ENCODE peak calls at places on chromosomes 13 and 19, in six cellular contexts. F is type B pancreatic cell, C is AG09319, R is endothelial cell of umbilical vein, Y is heart left ventricle, K is brain microvascular endothelial cell. P is an unnamed sample.

GRCh38 chr19:5808120-5808816 is 3.4 kb downstream of the NRTN start:
- DNase-seq in F (no peak), C (no peak), R (no peak), Y (no peak), K (no peak), P (no peak)

GRCh38 chr13:113840541-113841354 is 23.1 kb downstream of the GAS6 start:
- DNase-seq in F (no peak), C (no peak), R (no peak), Y (no peak), K (no peak), P (no peak)

GRCh38 chr19:40672573-40673299 is 17.7 kb downstream of the NUMBL start:
- DNase-seq in F (no peak), C (no peak), R (no peak), Y (no peak), K (no peak), P (no peak)

GRCh38 chr19:49502866-49503581 is 6.8 kb downstream of the RPS11 start:
- DNase-seq in F (no peak), C (peak; percentile 92), R (peak; percentile 83), Y (no peak), K (peak; percentile 47), P (no peak)

GRCh38 chr13:75264611-75265010 is 217.4 kb downstream of the TBC1D4 start:
- DNase-seq in F (no peak), C (no peak), R (no peak), Y (no peak), K (no peak), P (no peak)

GRCh38 chr19:5369962-5370367 is 29.4 kb upstream of the PTPRS start:
- DNase-seq in F (peak; percentile 83), C (no peak), R (peak; percentile 35), Y (no peak), K (peak; percentile 35), P (peak; percentile 67)

GRCh38 chr19:29845576-29846176 is 33.9 kb downstream of the CCNE1 start:
- DNase-seq in F (no peak), C (no peak), R (no peak), Y (no peak), K (peak; percentile 26), P (no peak)

GRCh38 chr13:21616205-21616604 is 12.2 kb upstream of the MICU2 start:
- DNase-seq in F (no peak), C (no peak), R (no peak), Y (no peak), K (no peak), P (no peak)

GRCh38 chr19:34313188-34313587 is 51.8 kb upstream of the GPI start:
- DNase-seq in F (no peak), C (no peak), R (peak; percentile 66), Y (peak; percentile 62), K (peak; percentile 45), P (no peak)

GRCh38 chr13:75931116-75931515 is 295.0 kb downstream of the LMO7 start:
- DNase-seq in F (no peak), C (no peak), R (no peak), Y (no peak), K (no peak), P (no peak)

GRCh38 chr19:43765109-43765876 is 10.5 kb upstream of the SMG9 start:
- DNase-seq in F (no peak), C (peak; percentile 76), R (peak; percentile 68), Y (peak; percentile 77), K (peak; percentile 95), P (peak; percentile 72)

GRCh38 chr19:44792286-44792685 is 14.6 kb downstream of the CBLC start:
- DNase-seq in F (no peak), C (no peak), R (no peak), Y (no peak), K (no peak), P (peak; percentile 32)

GRCh38 chr13:111947026-111947810 is 119.7 kb upstream of the SOX1 start:
- DNase-seq in F (no peak), C (no peak), R (no peak), Y (no peak), K (no peak), P (no peak)

GRCh38 chr19:33868076-33868735 is 71.5 kb downstream of the KCTD15 start:
- DNase-seq in F (peak; percentile 37), C (no peak), R (peak; percentile 21), Y (no peak), K (no peak), P (no peak)

GRCh38 chr13:106276876-106277275 is 258.6 kb downstream of the EFNB2 start:
- DNase-seq in F (no peak), C (no peak), R (no peak), Y (no peak), K (no peak), P (no peak)

GRCh38 chr13:73803997-73804396 is 330.2 kb downstream of the KLF12 start:
- DNase-seq in F (no peak), C (no peak), R (no peak), Y (no peak), K (peak; percentile 52), P (no peak)

GRCh38 chr19:13053761-13054604 is 48.7 kb downstream of the LYL1 start:
- DNase-seq in F (no peak), C (peak; percentile 88), R (peak; percentile 86), Y (peak; percentile 95), K (peak; percentile 89), P (no peak)

GRCh38 chr13:73254827-73255226 is 196.0 kb downstream of the KLF5 start:
- DNase-seq in F (no peak), C (no peak), R (peak; percentile 1), Y (no peak), K (no peak), P (no peak)

GRCh38 chr13:97359181-97360057 is 74.5 kb upstream of the RAP2A start:
- DNase-seq in F (no peak), C (no peak), R (peak; percentile 81), Y (peak; percentile 38), K (peak; percentile 75), P (peak; percentile 37)

GRCh38 chr19:53357821-53358581 is 7.5 kb upstream of the ZNF525 start:
- DNase-seq in F (no peak), C (no peak), R (no peak), Y (no peak), K (no peak), P (no peak)

GRCh38 chr19:16588824-16589577 is 16.8 kb upstream of the SLC35E1 start:
- DNase-seq in F (no peak), C (no peak), R (no peak), Y (no peak), K (no peak), P (no peak)

GRCh38 chr19:55487884-55488687 is at the start of gene SSC5D:
- DNase-seq in F (no peak), C (no peak), R (no peak), Y (peak; percentile 68), K (no peak), P (no peak)

GRCh38 chr19:3565177-3565576 is 7.6 kb upstream of the HMG20B start:
- DNase-seq in F (no peak), C (no peak), R (no peak), Y (no peak), K (peak; percentile 89), P (no peak)

GRCh38 chr19:47330466-47330869 is 1.5 kb upstream of the C5AR2 start:
- DNase-seq in F (no peak), C (no peak), R (peak; percentile 70), Y (no peak), K (peak; percentile 66), P (no peak)

GRCh38 chr13:52782486-52783448 is 43.1 kb upstream of the CNMD start:
- DNase-seq in F (no peak), C (no peak), R (no peak), Y (peak; percentile 28), K (no peak), P (no peak)

GRCh38 chr19:30799854-30800755 is 427.9 kb downstream of the ZNF536 start:
- DNase-seq in F (peak; percentile 67), C (no peak), R (no peak), Y (peak; percentile 57), K (no peak), P (peak; percentile 36)

GRCh38 chr13:33236021-33236420 is 49.5 kb downstream of the STARD13 start:
- DNase-seq in F (no peak), C (no peak), R (peak; percentile 59), Y (no peak), K (peak; percentile 62), P (no peak)

GRCh38 chr13:81872581-81872980 is 1531.7 kb upstream of the SPRY2 start:
- DNase-seq in F (no peak), C (no peak), R (no peak), Y (no peak), K (no peak), P (no peak)

GRCh38 chr13:89324582-89324981 is 1653.4 kb downstream of the SLITRK5 start:
- DNase-seq in F (no peak), C (no peak), R (no peak), Y (no peak), K (no peak), P (no peak)

GRCh38 chr13:72458701-72459100 is 268.7 kb downstream of the MZT1 start:
- DNase-seq in F (no peak), C (no peak), R (no peak), Y (no peak), K (peak; percentile 30), P (no peak)

GRCh38 chr19:19860756-19861390 is 4.8 kb upstream of the ZNF253 start:
- DNase-seq in F (no peak), C (no peak), R (no peak), Y (no peak), K (no peak), P (peak; percentile 8)

GRCh38 chr13:101941095-101941777 is 460.6 kb downstream of the FGF14 start:
- DNase-seq in F (no peak), C (no peak), R (no peak), Y (no peak), K (peak; percentile 11), P (no peak)
- TF ChIP-seq CTCF in F (peak; percentile 55), C (peak; percentile 32), R (no peak), Y (no peak), K (peak; percentile 61), P (no peak)

GRCh38 chr19:51296331-51297093 is 14.9 kb upstream of the IGLON5 start:
- DNase-seq in F (no peak), C (no peak), R (no peak), Y (no peak), K (no peak), P (no peak)
- TF ChIP-seq CTCF in F (peak; percentile 26), C (no peak), R (no peak), Y (no peak), K (no peak), P (peak; percentile 17)

GRCh38 chr19:10214784-10215183 is 16.3 kb downstream of the S1PR2 start:
- DNase-seq in F (no peak), C (no peak), R (no peak), Y (no peak), K (peak; percentile 37), P (no peak)
- TF ChIP-seq CTCF in F (no peak), C (no peak), R (no peak), Y (no peak), K (no peak), P (no peak)

GRCh38 chr13:95300625-95301134 is 571 bp downstream of the ABCC4 start:
- DNase-seq in F (peak; percentile 71), C (no peak), R (peak; percentile 63), Y (peak; percentile 84), K (peak; percentile 20), P (peak; percentile 79)
- TF ChIP-seq CTCF in F (no peak), C (peak; percentile 38), R (no peak), Y (peak; percentile 23), K (no peak), P (peak; percentile 52)